ENCODE peak calls at places on chromosomes 12 and 14, in eight cellular contexts. One of them, this sample, is unnamed.

GRCh38 chr14:82388488-82388887 is 854.8 kb upstream of the SEL1L start:
- DNase-seq in CD4-positive, alpha-beta T cell: no peak
- DNase-seq in BJ: no peak
- DNase-seq in DND-41: no peak
- DNase-seq in HFFc6: no peak
- DNase-seq in natural killer cell: no peak
- DNase-seq in fibroblast of mammary gland: no peak
- DNase-seq in epithelial cell of esophagus: no peak
- DNase-seq in this sample: no peak

GRCh38 chr14:33563492-33563891 is 387.4 kb downstream of the EGLN3 start:
- DNase-seq in CD4-positive, alpha-beta T cell: no peak
- DNase-seq in BJ: no peak
- DNase-seq in DND-41: no peak
- DNase-seq in HFFc6: no peak
- DNase-seq in natural killer cell: no peak
- DNase-seq in fibroblast of mammary gland: no peak
- DNase-seq in epithelial cell of esophagus: peak; percentile 61
- DNase-seq in this sample: no peak

GRCh38 chr12:663293-663871 is at the start of gene NINJ2:
- DNase-seq in CD4-positive, alpha-beta T cell: no peak
- DNase-seq in BJ: no peak
- DNase-seq in DND-41: peak; percentile 34
- DNase-seq in HFFc6: no peak
- DNase-seq in natural killer cell: no peak
- DNase-seq in fibroblast of mammary gland: no peak
- DNase-seq in epithelial cell of esophagus: no peak
- DNase-seq in this sample: no peak

GRCh38 chr12:48351022-48351708 is 446 bp upstream of the ZNF641 start:
- DNase-seq in CD4-positive, alpha-beta T cell: no peak
- DNase-seq in BJ: peak; percentile 13
- DNase-seq in DND-41: no peak
- DNase-seq in HFFc6: peak; percentile 35
- DNase-seq in natural killer cell: no peak
- DNase-seq in fibroblast of mammary gland: peak; percentile 66
- DNase-seq in epithelial cell of esophagus: peak; percentile 65
- DNase-seq in this sample: peak; percentile 45

GRCh38 chr12:124385219-124385969 is 90.5 kb downstream of the RFLNA start:
- DNase-seq in CD4-positive, alpha-beta T cell: no peak
- DNase-seq in BJ: no peak
- DNase-seq in DND-41: no peak
- DNase-seq in HFFc6: peak; percentile 89
- DNase-seq in natural killer cell: no peak
- DNase-seq in fibroblast of mammary gland: peak; percentile 83
- DNase-seq in epithelial cell of esophagus: peak; percentile 82
- DNase-seq in this sample: no peak

GRCh38 chr14:53432378-53432802 is 279.3 kb upstream of the DDHD1 start:
- DNase-seq in CD4-positive, alpha-beta T cell: no peak
- DNase-seq in BJ: no peak
- DNase-seq in DND-41: peak; percentile 42
- DNase-seq in HFFc6: peak; percentile 35
- DNase-seq in natural killer cell: no peak
- DNase-seq in fibroblast of mammary gland: peak; percentile 54
- DNase-seq in epithelial cell of esophagus: peak; percentile 62
- DNase-seq in this sample: no peak

GRCh38 chr14:24160850-24161804 is at the start of gene IRF9:
- DNase-seq in CD4-positive, alpha-beta T cell: peak; percentile 100
- DNase-seq in BJ: peak; percentile 78
- DNase-seq in DND-41: peak; percentile 98
- DNase-seq in HFFc6: peak; percentile 93
- DNase-seq in natural killer cell: peak; percentile 93
- DNase-seq in fibroblast of mammary gland: peak; percentile 93
- DNase-seq in epithelial cell of esophagus: peak; percentile 91
- DNase-seq in this sample: peak; percentile 99

GRCh38 chr14:64983439-64984310 is 3.0 kb upstream of the FNTB start:
- DNase-seq in CD4-positive, alpha-beta T cell: no peak
- DNase-seq in BJ: no peak
- DNase-seq in DND-41: peak; percentile 47
- DNase-seq in HFFc6: peak; percentile 45
- DNase-seq in natural killer cell: no peak
- DNase-seq in fibroblast of mammary gland: peak; percentile 67
- DNase-seq in epithelial cell of esophagus: peak; percentile 65
- DNase-seq in this sample: no peak

GRCh38 chr12:119157528-119157927 is 21.2 kb upstream of the HSPB8 start:
- DNase-seq in CD4-positive, alpha-beta T cell: no peak
- DNase-seq in BJ: no peak
- DNase-seq in DND-41: no peak
- DNase-seq in HFFc6: no peak
- DNase-seq in natural killer cell: no peak
- DNase-seq in fibroblast of mammary gland: no peak
- DNase-seq in epithelial cell of esophagus: no peak
- DNase-seq in this sample: no peak

GRCh38 chr12:42958271-42958674 is 368.7 kb upstream of the PRICKLE1 start:
- DNase-seq in CD4-positive, alpha-beta T cell: no peak
- DNase-seq in BJ: no peak
- DNase-seq in DND-41: no peak
- DNase-seq in HFFc6: no peak
- DNase-seq in natural killer cell: no peak
- DNase-seq in fibroblast of mammary gland: peak; percentile 67
- DNase-seq in epithelial cell of esophagus: no peak
- DNase-seq in this sample: no peak

GRCh38 chr12:5616854-5617253 is 184.9 kb downstream of the NTF3 start:
- DNase-seq in CD4-positive, alpha-beta T cell: no peak
- DNase-seq in BJ: no peak
- DNase-seq in DND-41: no peak
- DNase-seq in HFFc6: no peak
- DNase-seq in natural killer cell: no peak
- DNase-seq in fibroblast of mammary gland: no peak
- DNase-seq in epithelial cell of esophagus: no peak
- DNase-seq in this sample: no peak

GRCh38 chr14:64296561-64296960 is 2.4 kb upstream of the ESR2 start:
- DNase-seq in CD4-positive, alpha-beta T cell: no peak
- DNase-seq in BJ: no peak
- DNase-seq in DND-41: no peak
- DNase-seq in HFFc6: no peak
- DNase-seq in natural killer cell: no peak
- DNase-seq in fibroblast of mammary gland: peak; percentile 57
- DNase-seq in epithelial cell of esophagus: peak; percentile 75
- DNase-seq in this sample: no peak

GRCh38 chr12:6735448-6736191 is 11.8 kb downstream of the COPS7A start:
- DNase-seq in CD4-positive, alpha-beta T cell: peak; percentile 23
- DNase-seq in BJ: no peak
- DNase-seq in DND-41: no peak
- DNase-seq in HFFc6: peak; percentile 59
- DNase-seq in natural killer cell: no peak
- DNase-seq in fibroblast of mammary gland: peak; percentile 77
- DNase-seq in epithelial cell of esophagus: peak; percentile 97
- DNase-seq in this sample: peak; percentile 29

GRCh38 chr14:68879321-68879781 is 86.5 kb upstream of the ZFP36L1 start:
- DNase-seq in CD4-positive, alpha-beta T cell: no peak
- DNase-seq in BJ: no peak
- DNase-seq in DND-41: no peak
- DNase-seq in HFFc6: no peak
- DNase-seq in natural killer cell: no peak
- DNase-seq in fibroblast of mammary gland: no peak
- DNase-seq in epithelial cell of esophagus: no peak
- DNase-seq in this sample: no peak

GRCh38 chr14:22336031-22336430 is 253.0 kb downstream of the DAD1 start:
- DNase-seq in CD4-positive, alpha-beta T cell: no peak
- DNase-seq in BJ: no peak
- DNase-seq in DND-41: no peak
- DNase-seq in HFFc6: no peak
- DNase-seq in natural killer cell: no peak
- DNase-seq in fibroblast of mammary gland: no peak
- DNase-seq in epithelial cell of esophagus: no peak
- DNase-seq in this sample: no peak

GRCh38 chr12:28328967-28329366 is 138.7 kb downstream of the CCDC91 start:
- DNase-seq in CD4-positive, alpha-beta T cell: no peak
- DNase-seq in BJ: no peak
- DNase-seq in DND-41: no peak
- DNase-seq in HFFc6: no peak
- DNase-seq in natural killer cell: no peak
- DNase-seq in fibroblast of mammary gland: no peak
- DNase-seq in epithelial cell of esophagus: no peak
- DNase-seq in this sample: no peak

DNA sequence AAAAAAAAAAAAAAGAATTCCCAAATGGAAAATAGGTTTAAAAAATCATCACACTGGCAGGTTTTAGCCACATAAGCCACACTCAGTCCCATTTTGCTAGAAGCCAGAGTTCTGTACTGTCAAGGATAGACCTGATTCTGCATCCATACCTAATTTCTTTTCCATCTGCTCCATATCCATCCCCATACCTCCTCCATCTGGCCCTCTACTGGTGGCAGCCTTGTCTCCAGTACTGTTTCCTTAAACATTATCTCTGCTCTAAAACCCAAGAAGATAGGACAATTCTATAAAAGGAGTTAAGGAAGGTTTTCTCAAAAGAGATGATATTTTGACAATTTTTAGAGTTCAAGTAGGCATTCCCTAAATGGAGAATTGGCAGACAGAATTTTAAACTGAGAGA is 26.0 kb upstream of the RXYLT1 start:
- DNase-seq in CD4-positive, alpha-beta T cell: no peak
- DNase-seq in BJ: no peak
- DNase-seq in DND-41: no peak
- DNase-seq in HFFc6: no peak
- DNase-seq in natural killer cell: no peak
- DNase-seq in fibroblast of mammary gland: no peak
- DNase-seq in epithelial cell of esophagus: no peak
- DNase-seq in this sample: no peak
- TF ChIP-seq CTCF in CD4-positive, alpha-beta T cell: no peak
- TF ChIP-seq CTCF in BJ: peak; percentile 26
- TF ChIP-seq CTCF in DND-41: peak; percentile 12
- TF ChIP-seq CTCF in HFFc6: peak; percentile 58
- TF ChIP-seq CTCF in natural killer cell: no peak
- TF ChIP-seq CTCF in fibroblast of mammary gland: peak; percentile 30
- TF ChIP-seq CTCF in epithelial cell of esophagus: peak; percentile 41
- TF ChIP-seq CTCF in this sample: no peak

GRCh38 chr14:39417014-39417413 is 15.2 kb downstream of the FBXO33 start:
- DNase-seq in CD4-positive, alpha-beta T cell: no peak
- DNase-seq in BJ: no peak
- DNase-seq in DND-41: no peak
- DNase-seq in HFFc6: peak; percentile 13
- DNase-seq in natural killer cell: no peak
- DNase-seq in fibroblast of mammary gland: peak; percentile 72
- DNase-seq in epithelial cell of esophagus: peak; percentile 44
- DNase-seq in this sample: no peak
- TF ChIP-seq CTCF in CD4-positive, alpha-beta T cell: no peak
- TF ChIP-seq CTCF in BJ: peak; percentile 30
- TF ChIP-seq CTCF in DND-41: no peak
- TF ChIP-seq CTCF in HFFc6: peak; percentile 73
- TF ChIP-seq CTCF in natural killer cell: no peak
- TF ChIP-seq CTCF in fibroblast of mammary gland: peak; percentile 77
- TF ChIP-seq CTCF in epithelial cell of esophagus: peak; percentile 37
- TF ChIP-seq CTCF in this sample: no peak

DNA sequence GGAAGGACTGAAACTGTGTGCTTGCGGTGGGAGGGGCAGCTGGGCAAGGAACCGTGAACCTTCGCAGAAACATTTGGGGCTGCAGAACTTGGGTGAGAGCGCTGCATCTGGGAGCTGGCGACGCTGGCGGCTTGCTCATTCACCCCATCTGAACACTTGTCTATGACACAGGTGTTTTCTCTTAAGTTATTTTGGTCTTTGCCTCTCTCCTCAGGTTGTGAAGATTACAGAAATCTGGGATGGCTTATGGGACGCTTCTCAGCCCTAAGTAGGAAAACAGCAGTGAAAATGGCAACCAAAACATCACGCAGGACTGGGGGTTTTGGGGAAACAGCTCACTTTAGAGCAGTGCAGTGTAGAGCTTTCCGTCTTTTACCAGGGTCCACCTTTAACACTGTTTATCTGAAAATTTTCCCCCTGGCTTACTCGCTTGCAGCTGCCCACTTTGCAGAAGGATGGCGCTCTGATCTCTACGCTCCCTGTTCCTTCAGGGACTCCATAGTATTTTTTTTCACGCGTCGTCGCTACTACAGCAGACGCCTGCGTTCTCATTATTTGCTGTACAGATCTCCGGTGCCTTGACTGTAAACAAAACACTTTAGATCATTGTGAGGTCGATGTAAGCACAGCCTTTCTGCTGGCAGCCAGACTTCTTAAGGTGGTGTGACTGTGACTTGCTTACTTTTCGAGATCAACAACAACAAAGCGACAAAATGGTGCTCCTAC is 2.7 kb upstream of the CDKN1B start:
- DNase-seq in CD4-positive, alpha-beta T cell: peak; percentile 52
- DNase-seq in BJ: no peak
- DNase-seq in DND-41: peak; percentile 74
- DNase-seq in HFFc6: no peak
- DNase-seq in natural killer cell: peak; percentile 45
- DNase-seq in fibroblast of mammary gland: no peak
- DNase-seq in epithelial cell of esophagus: peak; percentile 21
- DNase-seq in this sample: no peak
- TF ChIP-seq CTCF in CD4-positive, alpha-beta T cell: no peak
- TF ChIP-seq CTCF in BJ: peak; percentile 43
- TF ChIP-seq CTCF in DND-41: peak; percentile 60
- TF ChIP-seq CTCF in HFFc6: peak; percentile 44
- TF ChIP-seq CTCF in natural killer cell: peak; percentile 21
- TF ChIP-seq CTCF in fibroblast of mammary gland: peak; percentile 30
- TF ChIP-seq CTCF in epithelial cell of esophagus: peak; percentile 25
- TF ChIP-seq CTCF in this sample: no peak

GRCh38 chr12:96399919-96400630 is at the start of gene CDK17:
- DNase-seq in CD4-positive, alpha-beta T cell: peak; percentile 84
- DNase-seq in BJ: no peak
- DNase-seq in DND-41: peak; percentile 90
- DNase-seq in HFFc6: peak; percentile 83
- DNase-seq in natural killer cell: peak; percentile 85
- DNase-seq in fibroblast of mammary gland: peak; percentile 80
- DNase-seq in epithelial cell of esophagus: peak; percentile 82
- DNase-seq in this sample: peak; percentile 54
- TF ChIP-seq CTCF in CD4-positive, alpha-beta T cell: no peak
- TF ChIP-seq CTCF in BJ: peak; percentile 34
- TF ChIP-seq CTCF in DND-41: peak; percentile 53
- TF ChIP-seq CTCF in HFFc6: peak; percentile 50
- TF ChIP-seq CTCF in natural killer cell: no peak
- TF ChIP-seq CTCF in fibroblast of mammary gland: no peak
- TF ChIP-seq CTCF in epithelial cell of esophagus: no peak
- TF ChIP-seq CTCF in this sample: no peak

This sample was measured in omental fat pad.